ENCODE peak calls at places on chromosomes 5 and 9, in four cellular contexts. S, L, R and M are unnamed samples.
A peak's percentile ranks its signal among the peaks of the same experiment; 100 is the strongest.

GRCh38 chr5:124570285-124571035 is 176.0 kb downstream of the ZNF608 start:
- DNase-seq in S (no peak), R (no peak), L (no peak), M (no peak)

GRCh38 chr5:135332519-135333150 is 66.4 kb downstream of the MACROH2A1 start:
- DNase-seq in R (peak; percentile 71), S (peak; percentile 68), L (peak; percentile 59), M (peak; percentile 77)

GRCh38 chr5:181170237-181170830 is 22.9 kb downstream of the OR2V2 start:
- DNase-seq in R (peak; percentile 50), S (no peak), L (no peak), M (no peak)

GRCh38 chr9:95938724-95939123 is 63.2 kb downstream of the ERCC6L2 start:
- DNase-seq in S (no peak), R (no peak), L (no peak), M (no peak)

GRCh38 chr9:34374905-34375552 is 1.7 kb downstream of the MYORG start:
- DNase-seq in S (peak; percentile 63), L (peak; percentile 94), R (no peak), M (no peak)

GRCh38 chr5:180313677-180314076 is 21.8 kb upstream of the MAPK9 start:
- DNase-seq in R (peak; percentile 67), L (peak; percentile 70), S (no peak), M (no peak)

GRCh38 chr9:120396418-120396817 is 183.5 kb downstream of the CDK5RAP2 start:
- DNase-seq in S (no peak), L (no peak), R (no peak), M (no peak)

GRCh38 chr5:5369051-5369450 is 53.4 kb upstream of the ICE1 start:
- DNase-seq in S (no peak), R (no peak), L (no peak), M (no peak)

GRCh38 chr5:107469485-107469884 is 201.3 kb downstream of the EFNA5 start:
- DNase-seq in S (peak; percentile 95), L (no peak), R (no peak), M (peak; percentile 94)

GRCh38 chr5:60357302-60357701 is 342.7 kb downstream of the DEPDC1B start:
- DNase-seq in S (no peak), R (no peak), L (no peak), M (no peak)

GRCh38 chr5:42321800-42322199 is 101.4 kb upstream of the GHR start:
- DNase-seq in L (no peak), S (no peak), R (no peak), M (no peak)

GRCh38 chr5:65811895-65812294 is 89.9 kb downstream of the NLN start:
- DNase-seq in R (no peak), L (no peak), S (no peak), M (peak; percentile 56)

GRCh38 chr9:114184071-114184470 is 28.7 kb downstream of the COL27A1 start:
- DNase-seq in R (peak; percentile 19), S (no peak), L (no peak), M (peak; percentile 71)

GRCh38 chr9:132214027-132214622 is 52.3 kb downstream of the NTNG2 start:
- DNase-seq in R (peak; percentile 29), L (no peak), S (peak; percentile 51), M (peak; percentile 96)

GRCh38 chr5:6365977-6366590 is 12.3 kb downstream of the MED10 start:
- DNase-seq in L (no peak), S (no peak), R (no peak), M (no peak)

GRCh38 chr9:74824654-74825053 is 63.1 kb downstream of the TRPM6 start:
- DNase-seq in R (no peak), S (peak; percentile 66), L (no peak), M (no peak)

GRCh38 chr5:168356592-168356991 is 65.1 kb downstream of the WWC1 start:
- DNase-seq in R (no peak), S (no peak), L (no peak), M (no peak)

GRCh38 chr9:98708933-98709911 is at the start of gene GABBR2:
- DNase-seq in S (peak; percentile 15), L (no peak), R (peak; percentile 62), M (peak; percentile 4)

GRCh38 chr5:74285876-74286275 is 354.7 kb downstream of the ENC1 start:
- DNase-seq in S (no peak), L (no peak), R (no peak), M (no peak)

GRCh38 chr9:18969095-18969494 is 63.9 kb downstream of the SAXO1 start:
- DNase-seq in L (no peak), R (no peak), S (no peak), M (no peak)

GRCh38 chr5:80238778-80239679 is 16.8 kb downstream of the SERINC5 start:
- DNase-seq in L (no peak), S (no peak), R (no peak), M (peak; percentile 61)

GRCh38 chr9:134366223-134367031 is 40.2 kb downstream of the RXRA start:
- DNase-seq in R (peak; percentile 45), S (peak; percentile 81), L (no peak), M (peak; percentile 83)

GRCh38 chr9:114694146-114694545 is 12.2 kb upstream of the TEX48 start:
- DNase-seq in R (no peak), S (no peak), L (no peak), M (peak; percentile 23)

GRCh38 chr5:103668281-103668680 is 105.7 kb upstream of the NUDT12 start:
- DNase-seq in R (no peak), S (no peak), L (no peak), M (no peak)

GRCh38 chr5:7802855-7803254 is 48.1 kb downstream of the CFAP90 start:
- DNase-seq in S (no peak), L (no peak), R (no peak), M (no peak)

GRCh38 chr5:127321465-127321864 is 30.9 kb downstream of the MEGF10 start:
- DNase-seq in R (no peak), S (no peak), L (no peak), M (no peak)

GRCh38 chr9:98107926-98108325 is 11.1 kb downstream of the TRIM14 start:
- DNase-seq in S (no peak), R (no peak), L (no peak), M (no peak)

GRCh38 chr5:43854697-43855292 is 251.8 kb downstream of the NNT start:
- DNase-seq in L (no peak), S (no peak), R (no peak), M (peak; percentile 23)

GRCh38 chr9:87678650-87679355 is 47.1 kb upstream of the CTSL start:
- DNase-seq in S (peak; percentile 73), L (peak; percentile 64), R (peak; percentile 54), M (peak; percentile 74)

GRCh38 chr9:27162045-27162444 is 53.0 kb downstream of the TEK start:
- DNase-seq in R (no peak), S (no peak), L (no peak), M (peak; percentile 79)

GRCh38 chr5:81762853-81763252 is 12.0 kb upstream of the SSBP2 start:
- DNase-seq in S (no peak), R (no peak), L (no peak), M (no peak)

GRCh38 chr5:123807177-123807900 is 295.4 kb downstream of the CSNK1G3 start:
- DNase-seq in L (no peak), S (no peak), R (no peak), M (no peak)

GRCh38 chr9:134335095-134335489 is 8.8 kb downstream of the RXRA start:
- DNase-seq in R (no peak), S (no peak), L (no peak), M (peak; percentile 43)

GRCh38 chr5:107275333-107275732 is 395.4 kb downstream of the EFNA5 start:
- DNase-seq in L (no peak), S (no peak), R (no peak), M (no peak)

GRCh38 chr5:132808448-132808847 is 4.7 kb upstream of the SOWAHA start:
- DNase-seq in S (no peak), L (peak; percentile 65), R (no peak), M (no peak)

GRCh38 chr9:385818-386398 is 171.2 kb downstream of the DOCK8 start:
- DNase-seq in L (peak; percentile 44), R (peak; percentile 28), S (peak; percentile 71), M (peak; percentile 52)

DNA sequence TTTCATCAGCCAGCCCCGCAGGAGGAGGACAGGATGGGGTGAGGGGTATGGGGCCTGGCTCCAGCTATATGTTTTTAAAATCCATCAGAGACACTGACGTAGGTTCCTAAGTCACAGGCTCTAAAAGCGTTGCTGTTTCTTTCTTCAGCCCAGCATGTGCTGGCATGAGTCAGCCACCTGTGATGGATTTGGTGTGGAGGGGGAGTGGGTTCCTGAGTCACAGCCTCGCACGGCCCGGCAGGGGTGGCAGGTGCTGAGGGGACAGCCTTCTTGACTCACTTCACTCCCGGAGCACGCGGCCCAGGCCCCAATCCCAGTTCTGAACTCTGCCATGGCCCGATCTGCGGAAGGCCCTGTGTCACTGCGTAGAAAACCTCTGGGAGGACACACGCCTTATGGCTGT is 38.8 kb upstream of the RPL26L1 start:
- DNase-seq in R (peak; percentile 32), L (no peak), S (peak; percentile 97), M (peak; percentile 100)
- TF ChIP-seq MAZ in R (no peak), L (no peak), S (no peak), M (peak; percentile 88)

DNA sequence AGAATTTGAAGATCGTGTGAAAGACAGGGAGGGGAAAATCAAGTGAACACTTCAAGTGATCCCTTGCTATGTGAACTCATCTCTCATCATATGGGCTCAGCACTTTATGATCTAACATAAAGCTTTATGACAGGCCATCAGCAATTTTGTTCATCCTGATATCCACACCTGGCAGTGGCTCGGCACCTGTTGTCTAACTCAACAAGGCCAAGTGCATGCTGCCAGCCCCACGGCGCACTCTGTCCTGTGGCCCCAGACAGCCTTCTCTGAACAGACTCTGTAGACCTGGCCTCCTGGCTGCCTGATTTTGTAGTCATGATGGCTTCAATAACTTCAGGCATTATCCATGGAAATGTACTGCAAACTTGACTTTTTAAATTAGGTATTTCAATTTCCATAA is 106.3 kb downstream of the MEF2C start:
- DNase-seq in L (no peak), S (no peak), R (no peak), M (no peak)
- TF ChIP-seq MAZ in L (no peak), S (no peak), R (no peak), M (no peak)

DNA sequence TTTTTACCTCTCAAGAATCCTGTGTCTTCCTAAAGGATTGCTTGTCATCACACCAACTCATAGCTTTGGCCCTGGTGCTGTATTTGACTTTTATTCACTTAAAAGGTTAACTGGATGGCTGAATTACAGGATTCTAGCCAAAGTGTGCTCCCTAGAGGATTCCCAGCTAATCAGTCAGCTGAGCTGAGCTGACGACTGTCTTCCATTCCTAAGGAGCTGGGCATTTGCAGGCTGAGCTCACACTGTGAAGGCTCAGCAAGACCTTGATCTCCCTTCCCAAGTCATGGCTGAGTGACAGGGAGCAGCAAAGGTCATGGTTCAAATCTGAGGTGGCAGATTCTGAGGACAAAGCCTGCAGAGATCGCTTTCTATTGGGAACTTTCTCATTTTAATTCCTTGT is 59.0 kb upstream of the PALM2AKAP2 start:
- DNase-seq in L (no peak), S (no peak), R (no peak), M (no peak)
- TF ChIP-seq MAZ in L (no peak), S (no peak), R (no peak), M (no peak)

GRCh38 chr9:104810421-104811339 is 46.8 kb downstream of the NIPSNAP3B start:
- DNase-seq in S (peak; percentile 55), L (no peak), R (no peak), M (peak; percentile 59)
- TF ChIP-seq MAZ in S (no peak), L (no peak), R (no peak), M (no peak)

GRCh38 chr9:137317979-137318511 is 16.0 kb upstream of the NRARP start:
- DNase-seq in R (no peak), S (no peak), L (no peak), M (no peak)
- TF ChIP-seq MAZ in R (no peak), S (no peak), L (no peak), M (no peak)